ENCODE peak calls at places on chromosomes 16 and 17, in seven cellular contexts. W is stomach; H is CD8-positive, alpha-beta memory T cell; V is A549; U is adipocyte; E is thoracic aorta; Y is GM23248. F is an unnamed sample. For H3K4me1, the result is how much of the 10 kb centered on the place peaks cover.

GRCh38 chr17:40121191-40121885 is 433 bp upstream of the MSL1 start:
- DNase-seq in U (peak), V (peak), E (no peak), Y (peak), H (no peak), W (no peak), F (no peak)

GRCh38 chr16:85429776-85430522 is 183.2 kb upstream of the GSE1 start:
- DNase-seq in W (no peak), Y (no peak), E (no peak), H (no peak), U (no peak), V (no peak), F (no peak)

GRCh38 chr17:42700890-42701289 is 18.6 kb downstream of the CNTNAP1 start:
- DNase-seq in E (no peak), Y (no peak), W (no peak), U (no peak), H (no peak), V (no peak), F (no peak)

GRCh38 chr17:21573961-21574610 is 118.2 kb upstream of the KCNJ18 start:
- DNase-seq in W (peak), Y (peak), V (no peak), H (peak), U (no peak), E (no peak), F (no peak)

GRCh38 chr16:68997564-68997963 is 107.9 kb upstream of the HAS3 start:
- DNase-seq in W (no peak), E (no peak), Y (no peak), V (no peak), U (no peak), H (no peak), F (no peak)

GRCh38 chr16:68074850-68075249 is 10.3 kb upstream of the NFATC3 start:
- DNase-seq in W (peak), V (no peak), U (no peak), H (peak), E (no peak), Y (no peak), F (peak)

GRCh38 chr16:9136596-9136995 is 45.2 kb downstream of the HAPSTR1 start:
- DNase-seq in Y (no peak), H (no peak), W (no peak), E (no peak), U (no peak), V (no peak), F (no peak)

GRCh38 chr17:41864498-41864836 is 756 bp downstream of the KLHL11 start:
- DNase-seq in V (no peak), E (no peak), U (no peak), W (no peak), Y (no peak), H (no peak), F (no peak)

GRCh38 chr17:82929676-82930042 is 89.8 kb upstream of the ZNF750 start:
- DNase-seq in Y (no peak), V (no peak), E (no peak), U (no peak), W (no peak), H (no peak), F (no peak)

GRCh38 chr17:19718613-19719364 is 2.4 kb upstream of the SLC47A2 start:
- DNase-seq in E (no peak), W (no peak), U (no peak), V (peak), H (no peak), Y (no peak), F (no peak)

GRCh38 chr17:4304417-4305027 is 40.7 kb upstream of the ANKFY1 start:
- DNase-seq in Y (peak), E (no peak), H (peak), U (peak), V (peak), W (peak), F (no peak)

GRCh38 chr16:66275795-66276428 is 90.6 kb upstream of the CDH5 start:
- DNase-seq in V (peak), W (peak), H (no peak), Y (peak), E (no peak), U (peak), F (no peak)

GRCh38 chr17:66925811-66926500 is 38.6 kb upstream of the CACNG4 start:
- DNase-seq in V (no peak), Y (no peak), W (no peak), U (no peak), H (no peak), E (no peak), F (no peak)

GRCh38 chr17:56661906-56662305 is 68.4 kb downstream of the NOG start:
- DNase-seq in H (no peak), W (no peak), U (no peak), V (peak), Y (no peak), E (no peak), F (no peak)

GRCh38 chr17:20087538-20088250 is 78.5 kb downstream of the SPECC1 start:
- DNase-seq in V (no peak), E (no peak), H (no peak), Y (no peak), W (no peak), U (no peak), F (no peak)

GRCh38 chr17:77942111-77942988 is 16.2 kb upstream of the TNRC6C start:
- DNase-seq in H (no peak), U (no peak), V (no peak), Y (no peak), W (no peak), E (no peak), F (no peak)

GRCh38 chr17:34300652-34301390 is 15.3 kb downstream of the CCL11 start:
- DNase-seq in U (peak), V (no peak), W (no peak), E (no peak), H (no peak), Y (peak), F (no peak)

GRCh38 chr17:46809110-46809571 is 9.4 kb downstream of the WNT3 start:
- DNase-seq in V (no peak), Y (no peak), E (no peak), U (no peak), W (no peak), H (no peak), F (no peak)

GRCh38 chr17:78966906-78967600 is 12.7 kb downstream of the LGALS3BP start:
- DNase-seq in W (no peak), H (no peak), E (no peak), V (no peak), Y (no peak), U (no peak), F (no peak)

GRCh38 chr17:10683853-10684252 is 13.5 kb downstream of the SCO1 start:
- DNase-seq in Y (peak), U (peak), V (peak), W (no peak), E (no peak), H (no peak), F (no peak)

GRCh38 chr16:64982581-64982980 is 139.3 kb downstream of the CDH11 start:
- DNase-seq in H (no peak), E (no peak), Y (peak), U (peak), V (no peak), W (no peak), F (no peak)

GRCh38 chr16:68194263-68194662 is 41.7 kb downstream of the ESRP2 start:
- DNase-seq in U (no peak), E (no peak), Y (no peak), W (no peak), H (no peak), V (no peak), F (no peak)

GRCh38 chr17:17363638-17364337 is 60.6 kb downstream of the NT5M start:
- DNase-seq in W (no peak), H (peak), E (no peak), Y (no peak), U (no peak), V (no peak), F (no peak)

GRCh38 chr17:6596941-6597340 is 40.6 kb upstream of the PITPNM3 start:
- DNase-seq in U (no peak), W (no peak), V (no peak), Y (peak), H (no peak), E (no peak), F (no peak)

GRCh38 chr16:29645699-29646187 is 17.3 kb upstream of the SPN start:
- DNase-seq in E (no peak), U (no peak), V (peak), Y (no peak), W (no peak), H (no peak), F (no peak)

GRCh38 chr16:29646947-29647346 is 16.1 kb upstream of the SPN start:
- DNase-seq in V (no peak), H (no peak), Y (no peak), W (no peak), U (no peak), E (no peak), F (no peak)

GRCh38 chr16:29644973-29645698 is 17.9 kb upstream of the SPN start:
- DNase-seq in W (no peak), H (no peak), U (no peak), V (no peak), E (no peak), Y (no peak), F (no peak)

GRCh38 chr16:29641561-29641960 is 21.5 kb upstream of the SPN start:
- DNase-seq in U (no peak), V (no peak), W (no peak), Y (no peak), H (peak), E (no peak), F (no peak)

DNA sequence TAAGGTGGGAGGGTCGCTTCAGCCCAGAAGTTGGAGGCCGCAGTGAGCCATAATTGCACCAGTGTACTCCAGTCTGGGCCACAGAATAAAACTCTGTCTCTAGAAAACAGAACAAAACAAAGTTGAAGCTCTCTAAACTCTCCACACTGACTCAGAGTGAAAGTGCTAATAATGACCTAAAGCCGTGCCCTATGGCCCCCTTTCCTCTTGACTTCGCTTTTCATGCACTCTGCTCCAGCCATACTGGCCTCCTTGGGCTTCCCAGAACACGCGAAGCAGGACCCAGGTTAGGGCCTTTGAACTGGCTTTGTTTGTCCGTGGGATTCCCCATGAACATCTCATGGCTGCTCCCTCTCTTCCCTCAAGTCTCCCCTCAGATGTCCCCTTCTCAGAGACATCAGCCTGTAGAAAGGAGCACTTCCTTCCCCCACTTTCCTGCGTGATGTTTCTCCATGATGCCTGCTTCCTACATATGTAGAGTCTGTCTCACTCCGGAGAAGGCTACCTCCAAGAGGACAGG is 18.6 kb upstream of the SPN start:
- DNase-seq in E (no peak), Y (no peak), U (no peak), V (no peak), W (no peak), H (no peak), F (no peak)
- H3K4me1 ChIP-seq in E (under half), Y (under half), U (under half), V (under half), W (under half), H (under half), F (under half)

GRCh38 chr17:76124582-76125390 is 16.3 kb downstream of the FOXJ1 start:
- DNase-seq in Y (peak), U (no peak), V (peak), H (no peak), E (no peak), W (no peak), F (no peak)
- H3K4me1 ChIP-seq in Y (under half), U (under half), V (under half), H (under half), E (under half), W (under half), F (under half)

GRCh38 chr17:2214887-2215615 is 88.5 kb downstream of the SMG6 start:
- DNase-seq in W (no peak), Y (peak), V (no peak), H (no peak), U (peak), E (peak), F (no peak)
- H3K4me1 ChIP-seq in W (under half), Y (half or more), V (under half), H (half or more), U (half or more), E (under half), F (half or more)

GRCh38 chr16:24773771-24774427 is 44.4 kb downstream of the TNRC6A start:
- DNase-seq in E (no peak), U (no peak), W (no peak), H (no peak), V (no peak), Y (peak), F (no peak)

GRCh38 chr16:24774510-24774909 is 45.1 kb downstream of the TNRC6A start:
- DNase-seq in U (no peak), Y (no peak), E (no peak), V (no peak), W (no peak), H (no peak), F (no peak)

GRCh38 chr16:24776486-24777220 is 47.2 kb downstream of the TNRC6A start:
- DNase-seq in U (no peak), H (no peak), E (peak), W (peak), Y (peak), V (no peak), F (no peak)

GRCh38 chr16:24778676-24779075 is 49.2 kb downstream of the TNRC6A start:
- DNase-seq in V (no peak), H (no peak), Y (peak), E (no peak), U (no peak), W (no peak), F (no peak)

DNA sequence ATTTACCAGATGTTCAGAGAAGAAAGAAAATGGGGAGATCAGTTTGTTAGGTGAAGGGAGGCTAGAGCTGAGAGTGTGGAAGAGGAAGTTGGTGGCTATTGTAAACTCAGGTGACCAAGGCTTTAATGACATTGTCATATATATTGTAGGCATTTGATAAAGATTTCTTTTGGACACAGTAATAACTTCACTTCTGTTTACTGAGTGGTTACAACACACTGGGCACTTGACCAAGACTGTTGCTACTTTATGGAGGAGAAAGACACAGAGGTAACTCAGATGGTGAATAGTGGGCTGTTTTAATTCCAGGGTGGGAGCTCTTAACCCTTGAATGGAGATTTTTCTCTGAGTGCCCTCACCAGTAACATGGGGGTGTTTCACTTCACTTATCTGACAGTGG is 46.0 kb downstream of the TNRC6A start:
- DNase-seq in W (peak), U (peak), Y (peak), E (no peak), V (no peak), H (no peak), F (no peak)
- H3K4me1 ChIP-seq in W (under half), U (under half), Y (under half), E (under half), V (under half), H (under half), F (under half)

GRCh38 chr17:80746262-80746935 is 201.8 kb downstream of the RPTOR start:
- DNase-seq in Y (no peak), W (no peak), V (no peak), U (no peak), E (no peak), H (no peak), F (no peak)

GRCh38 chr17:80742091-80742490 is 197.5 kb downstream of the RPTOR start:
- DNase-seq in H (no peak), U (no peak), E (no peak), W (no peak), Y (no peak), V (no peak), F (no peak)

GRCh38 chr17:80738987-80739730 is 194.5 kb downstream of the RPTOR start:
- DNase-seq in E (no peak), H (peak), U (no peak), V (no peak), Y (no peak), W (no peak), F (no peak)

GRCh38 chr17:80743181-80743771 is 198.6 kb downstream of the RPTOR start:
- DNase-seq in H (no peak), V (no peak), U (no peak), Y (peak), W (no peak), E (no peak), F (no peak)

DNA sequence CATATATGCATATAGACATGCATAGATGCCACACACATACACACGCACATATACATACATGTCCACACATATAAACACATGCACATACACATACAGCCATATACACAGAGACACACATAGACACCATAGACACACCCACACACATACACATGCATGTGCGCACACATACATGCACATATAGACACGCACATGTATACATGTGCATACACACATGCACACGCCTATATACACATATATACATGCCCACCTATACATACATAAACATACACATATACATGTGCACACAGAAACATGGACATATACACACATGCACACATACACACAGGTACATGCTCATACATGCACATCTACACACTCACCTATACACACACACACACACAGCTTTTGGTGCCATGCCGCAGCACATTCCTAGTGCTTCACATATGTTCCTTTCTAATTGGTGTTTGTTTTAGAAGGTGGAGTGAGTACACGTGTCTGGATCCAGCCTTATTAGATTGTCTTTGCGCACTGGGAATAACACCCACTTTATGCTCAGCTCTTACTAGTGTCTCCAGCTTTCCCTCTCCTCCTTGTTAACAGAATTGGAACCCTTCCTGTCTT is 198.0 kb downstream of the RPTOR start:
- DNase-seq in Y (no peak), H (no peak), W (no peak), E (no peak), V (no peak), U (no peak), F (no peak)
- H3K4me1 ChIP-seq in Y (under half), H (under half), W (under half), E (under half), V (under half), U (under half), F (under half)

DNA sequence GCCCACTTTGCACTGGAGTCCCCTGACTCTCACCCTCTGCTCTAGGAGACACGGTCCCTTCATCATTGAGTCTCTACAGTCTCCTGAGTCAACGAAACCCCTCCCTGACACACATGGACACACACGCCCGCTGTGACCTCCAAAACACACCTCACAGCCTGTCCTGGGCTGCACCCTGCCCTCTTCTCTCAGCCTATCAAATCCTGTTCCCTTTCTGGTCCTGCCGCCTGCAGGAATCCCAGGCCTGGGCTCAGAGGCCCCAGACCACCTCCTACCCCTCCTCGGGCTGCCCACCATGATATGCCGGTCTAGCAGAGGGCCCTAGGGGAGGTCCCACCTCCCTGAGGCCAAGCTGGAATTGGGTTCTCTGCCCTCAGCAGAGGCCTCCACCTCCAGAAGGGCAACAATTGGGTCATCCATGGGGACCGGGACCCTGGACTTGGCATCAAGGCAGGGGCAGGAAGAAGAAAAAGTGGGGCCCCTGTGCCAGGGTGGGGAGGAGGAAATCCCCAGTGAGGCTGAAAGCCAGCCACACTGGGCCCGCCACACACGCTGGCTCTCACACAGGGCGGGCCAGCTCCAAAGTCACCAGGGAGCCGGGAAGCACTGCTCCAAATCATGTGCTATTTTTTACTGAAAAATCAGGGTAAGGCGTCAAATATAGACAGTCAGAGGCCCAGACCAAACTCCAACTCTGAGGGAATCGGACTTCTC is 3.4 kb downstream of the PPP1R9B start:
- DNase-seq in V (no peak), E (no peak), W (no peak), Y (peak), H (no peak), U (no peak), F (no peak)
- H3K4me1 ChIP-seq in V (under half), E (under half), W (under half), Y (under half), H (half or more), U (under half), F (half or more)

DNA sequence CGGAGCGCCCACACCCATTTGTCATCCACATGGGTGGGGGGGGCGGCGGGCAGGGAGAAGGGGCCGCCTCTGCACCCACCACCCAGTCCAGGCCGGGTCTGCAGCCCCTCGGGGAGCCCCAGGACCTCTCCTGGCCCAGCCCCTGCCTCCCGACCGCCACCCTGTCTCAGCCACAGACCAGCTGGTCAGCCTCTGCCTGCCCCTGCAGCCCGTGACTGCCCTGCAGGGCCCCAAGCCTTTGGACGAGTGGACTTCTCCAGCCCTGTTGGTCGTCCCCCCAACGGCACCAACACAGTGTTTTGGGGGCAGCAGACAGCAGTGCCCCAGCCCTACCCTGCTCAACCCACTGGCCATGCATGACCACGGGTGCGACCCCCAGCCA is 1.2 kb downstream of the PRR35 start:
- DNase-seq in W (no peak), E (no peak), V (no peak), Y (no peak), U (no peak), H (no peak), F (no peak)
- H3K4me1 ChIP-seq in W (under half), E (under half), V (under half), Y (under half), U (under half), H (under half), F (under half)

GRCh38 chr17:75096082-75096625 is 8.4 kb downstream of the SLC16A5 start:
- DNase-seq in W (peak), V (peak), U (peak), E (no peak), H (no peak), Y (peak), F (no peak)
- H3K4me1 ChIP-seq in W (under half), V (half or more), U (under half), E (under half), H (under half), Y (under half), F (under half)